ENCODE peak calls at places on chromosomes 1 and 21, in ten cellular contexts. One of them, this sample, is unnamed.

GRCh38 chr1:117225931-117226330 is 15.2 kb upstream of the VTCN1 start:
- DNase-seq in neural crest cell: no peak
- DNase-seq in HuH-7.5: no peak
- DNase-seq in keratinocyte: no peak
- DNase-seq in cerebellar cortex: no peak
- DNase-seq in right cardiac atrium: no peak
- DNase-seq in central memory CD4-positive, alpha-beta T cell: no peak
- DNase-seq in NCI-H2081: no peak
- DNase-seq in kidney epithelial cell: no peak
- DNase-seq in stimulated activated CD4-positive, alpha-beta T cell treated with anti-CD3 and anti-CD28 coated beads, Interleukin-4, amount 100 ng/mL, for 1 hour: no peak
- DNase-seq in this sample: peak; percentile 13

GRCh38 chr1:104855550-104855949 is 1105.9 kb downstream of the AMY1C start:
- DNase-seq in neural crest cell: no peak
- DNase-seq in HuH-7.5: no peak
- DNase-seq in keratinocyte: no peak
- DNase-seq in cerebellar cortex: no peak
- DNase-seq in right cardiac atrium: no peak
- DNase-seq in central memory CD4-positive, alpha-beta T cell: no peak
- DNase-seq in NCI-H2081: no peak
- DNase-seq in kidney epithelial cell: no peak
- DNase-seq in stimulated activated CD4-positive, alpha-beta T cell treated with anti-CD3 and anti-CD28 coated beads, Interleukin-4, amount 100 ng/mL, for 1 hour: no peak
- DNase-seq in this sample: no peak

GRCh38 chr21:26267389-26267788 is 96.8 kb upstream of the APP start:
- DNase-seq in neural crest cell: no peak
- DNase-seq in HuH-7.5: no peak
- DNase-seq in keratinocyte: no peak
- DNase-seq in cerebellar cortex: no peak
- DNase-seq in right cardiac atrium: no peak
- DNase-seq in central memory CD4-positive, alpha-beta T cell: no peak
- DNase-seq in NCI-H2081: peak; percentile 1
- DNase-seq in kidney epithelial cell: no peak
- DNase-seq in stimulated activated CD4-positive, alpha-beta T cell treated with anti-CD3 and anti-CD28 coated beads, Interleukin-4, amount 100 ng/mL, for 1 hour: no peak
- DNase-seq in this sample: no peak

GRCh38 chr21:44845418-44846200 is 27.7 kb upstream of the SUMO3 start:
- DNase-seq in neural crest cell: peak; percentile 58
- DNase-seq in HuH-7.5: peak; percentile 55
- DNase-seq in keratinocyte: no peak
- DNase-seq in cerebellar cortex: peak; percentile 54
- DNase-seq in right cardiac atrium: peak; percentile 85
- DNase-seq in central memory CD4-positive, alpha-beta T cell: peak; percentile 45
- DNase-seq in NCI-H2081: no peak
- DNase-seq in kidney epithelial cell: no peak
- DNase-seq in stimulated activated CD4-positive, alpha-beta T cell treated with anti-CD3 and anti-CD28 coated beads, Interleukin-4, amount 100 ng/mL, for 1 hour: peak; percentile 56
- DNase-seq in this sample: no peak

GRCh38 chr1:53142226-53142853 is at the start of gene SLC1A7:
- DNase-seq in neural crest cell: no peak
- DNase-seq in HuH-7.5: no peak
- DNase-seq in keratinocyte: no peak
- DNase-seq in cerebellar cortex: no peak
- DNase-seq in right cardiac atrium: no peak
- DNase-seq in central memory CD4-positive, alpha-beta T cell: no peak
- DNase-seq in NCI-H2081: no peak
- DNase-seq in kidney epithelial cell: no peak
- DNase-seq in stimulated activated CD4-positive, alpha-beta T cell treated with anti-CD3 and anti-CD28 coated beads, Interleukin-4, amount 100 ng/mL, for 1 hour: no peak
- DNase-seq in this sample: no peak

GRCh38 chr1:150477320-150477719 is 9.9 kb upstream of the TARS2 start:
- DNase-seq in neural crest cell: no peak
- DNase-seq in HuH-7.5: no peak
- DNase-seq in keratinocyte: no peak
- DNase-seq in cerebellar cortex: no peak
- DNase-seq in right cardiac atrium: no peak
- DNase-seq in central memory CD4-positive, alpha-beta T cell: no peak
- DNase-seq in NCI-H2081: no peak
- DNase-seq in kidney epithelial cell: no peak
- DNase-seq in stimulated activated CD4-positive, alpha-beta T cell treated with anti-CD3 and anti-CD28 coated beads, Interleukin-4, amount 100 ng/mL, for 1 hour: no peak
- DNase-seq in this sample: no peak

GRCh38 chr1:111190931-111191451 is 9.5 kb downstream of the DENND2D start:
- DNase-seq in neural crest cell: no peak
- DNase-seq in HuH-7.5: no peak
- DNase-seq in keratinocyte: no peak
- DNase-seq in cerebellar cortex: no peak
- DNase-seq in right cardiac atrium: peak; percentile 60
- DNase-seq in central memory CD4-positive, alpha-beta T cell: no peak
- DNase-seq in NCI-H2081: no peak
- DNase-seq in kidney epithelial cell: no peak
- DNase-seq in stimulated activated CD4-positive, alpha-beta T cell treated with anti-CD3 and anti-CD28 coated beads, Interleukin-4, amount 100 ng/mL, for 1 hour: no peak
- DNase-seq in this sample: no peak

GRCh38 chr1:216902669-216903388 is 179.6 kb upstream of the ESRRG start:
- DNase-seq in neural crest cell: no peak
- DNase-seq in HuH-7.5: no peak
- DNase-seq in keratinocyte: peak; percentile 98
- DNase-seq in cerebellar cortex: no peak
- DNase-seq in right cardiac atrium: no peak
- DNase-seq in central memory CD4-positive, alpha-beta T cell: no peak
- DNase-seq in NCI-H2081: peak; percentile 77
- DNase-seq in kidney epithelial cell: peak; percentile 26
- DNase-seq in stimulated activated CD4-positive, alpha-beta T cell treated with anti-CD3 and anti-CD28 coated beads, Interleukin-4, amount 100 ng/mL, for 1 hour: no peak
- DNase-seq in this sample: peak; percentile 7

GRCh38 chr1:35005711-35006110 is 20.6 kb upstream of the TMEM35B start:
- DNase-seq in neural crest cell: no peak
- DNase-seq in HuH-7.5: no peak
- DNase-seq in keratinocyte: no peak
- DNase-seq in cerebellar cortex: no peak
- DNase-seq in right cardiac atrium: no peak
- DNase-seq in central memory CD4-positive, alpha-beta T cell: no peak
- DNase-seq in NCI-H2081: no peak
- DNase-seq in kidney epithelial cell: no peak
- DNase-seq in stimulated activated CD4-positive, alpha-beta T cell treated with anti-CD3 and anti-CD28 coated beads, Interleukin-4, amount 100 ng/mL, for 1 hour: no peak
- DNase-seq in this sample: no peak

GRCh38 chr1:82343381-82343780 is 542.6 kb downstream of the ADGRL2 start:
- DNase-seq in neural crest cell: no peak
- DNase-seq in HuH-7.5: no peak
- DNase-seq in keratinocyte: no peak
- DNase-seq in cerebellar cortex: no peak
- DNase-seq in right cardiac atrium: no peak
- DNase-seq in central memory CD4-positive, alpha-beta T cell: no peak
- DNase-seq in NCI-H2081: no peak
- DNase-seq in kidney epithelial cell: no peak
- DNase-seq in stimulated activated CD4-positive, alpha-beta T cell treated with anti-CD3 and anti-CD28 coated beads, Interleukin-4, amount 100 ng/mL, for 1 hour: no peak
- DNase-seq in this sample: no peak

GRCh38 chr21:45562965-45563364 is 20.7 kb upstream of the SLC19A1 start:
- DNase-seq in neural crest cell: no peak
- DNase-seq in HuH-7.5: no peak
- DNase-seq in keratinocyte: no peak
- DNase-seq in cerebellar cortex: no peak
- DNase-seq in right cardiac atrium: no peak
- DNase-seq in central memory CD4-positive, alpha-beta T cell: no peak
- DNase-seq in NCI-H2081: no peak
- DNase-seq in kidney epithelial cell: no peak
- DNase-seq in stimulated activated CD4-positive, alpha-beta T cell treated with anti-CD3 and anti-CD28 coated beads, Interleukin-4, amount 100 ng/mL, for 1 hour: no peak
- DNase-seq in this sample: no peak

GRCh38 chr1:10975567-10976326 is 36.7 kb upstream of the TARDBP start:
- DNase-seq in neural crest cell: no peak
- DNase-seq in HuH-7.5: no peak
- DNase-seq in keratinocyte: peak; percentile 61
- DNase-seq in cerebellar cortex: peak; percentile 49
- DNase-seq in right cardiac atrium: no peak
- DNase-seq in central memory CD4-positive, alpha-beta T cell: no peak
- DNase-seq in NCI-H2081: no peak
- DNase-seq in kidney epithelial cell: peak; percentile 61
- DNase-seq in stimulated activated CD4-positive, alpha-beta T cell treated with anti-CD3 and anti-CD28 coated beads, Interleukin-4, amount 100 ng/mL, for 1 hour: no peak
- DNase-seq in this sample: peak; percentile 84

GRCh38 chr1:228340686-228341449 is 65.8 kb downstream of the TRIM11 start:
- DNase-seq in neural crest cell: no peak
- DNase-seq in HuH-7.5: no peak
- DNase-seq in keratinocyte: no peak
- DNase-seq in cerebellar cortex: no peak
- DNase-seq in right cardiac atrium: no peak
- DNase-seq in central memory CD4-positive, alpha-beta T cell: no peak
- DNase-seq in NCI-H2081: no peak
- DNase-seq in kidney epithelial cell: no peak
- DNase-seq in stimulated activated CD4-positive, alpha-beta T cell treated with anti-CD3 and anti-CD28 coated beads, Interleukin-4, amount 100 ng/mL, for 1 hour: no peak
- DNase-seq in this sample: no peak

This sample was measured in H4.